ENCODE peak calls at places on chromosomes 3 and 15, in five cellular contexts. Q, U, N, V and H are unnamed samples.

GRCh38 chr3:3800076-3800448 is 831 bp downstream of the LRRN1 start:
- DNase-seq in Q (peak), U (peak), N (no peak), V (no peak), H (peak)

GRCh38 chr3:109927161-109927560 is 589.8 kb upstream of the DPPA4 start:
- DNase-seq in Q (no peak), U (peak), N (peak), V (no peak), H (no peak)

GRCh38 chr3:189602471-189602870 is 28.7 kb upstream of the TP63 start:
- DNase-seq in Q (no peak), U (no peak), N (no peak), V (no peak), H (no peak)

GRCh38 chr3:113948015-113948917 is 453 bp downstream of the ZDHHC23 start:
- DNase-seq in Q (peak), U (peak), N (no peak), V (no peak), H (peak)

GRCh38 chr3:55405436-55405835 is 81.7 kb downstream of the WNT5A start:
- DNase-seq in Q (peak), U (peak), N (no peak), V (no peak), H (peak)

GRCh38 chr3:140355481-140355880 is 322.4 kb upstream of the TRIM42 start:
- DNase-seq in Q (no peak), U (no peak), N (no peak), V (no peak), H (no peak)

GRCh38 chr3:196502775-196503181 is 790 bp downstream of the RNF168 start:
- DNase-seq in Q (peak), U (peak), N (peak), V (peak), H (peak)

GRCh38 chr3:88188436-88188835 is 38.7 kb downstream of the C3orf38 start:
- DNase-seq in Q (no peak), U (peak), N (no peak), V (no peak), H (no peak)

GRCh38 chr3:28250999-28251398 is 9.6 kb downstream of the CMC1 start:
- DNase-seq in Q (no peak), U (no peak), N (no peak), V (no peak), H (no peak)

GRCh38 chr15:101811902-101812301 is at the start of gene OR4F15:
- DNase-seq in Q (no peak), U (no peak), N (no peak), V (no peak), H (no peak)

GRCh38 chr15:68621535-68621934 is 42.7 kb downstream of the CORO2B start:
- DNase-seq in Q (no peak), U (no peak), N (no peak), V (no peak), H (no peak)

GRCh38 chr3:179967622-179968021 is 69.1 kb downstream of the PEX5L start:
- DNase-seq in Q (no peak), U (peak), N (no peak), V (no peak), H (no peak)

GRCh38 chr3:195094211-195094921 is 176.6 kb downstream of the XXYLT1 start:
- DNase-seq in Q (no peak), U (no peak), N (no peak), V (no peak), H (no peak)

GRCh38 chr15:96869122-96869521 is 538.6 kb downstream of the NR2F2 start:
- DNase-seq in Q (no peak), U (no peak), N (no peak), V (no peak), H (no peak)

GRCh38 chr3:13657660-13658435 is 108.9 kb downstream of the FBLN2 start:
- DNase-seq in Q (peak), U (no peak), N (no peak), V (no peak), H (peak)

GRCh38 chr3:188470508-188471130 is 316.7 kb downstream of the LPP start:
- DNase-seq in Q (no peak), U (no peak), N (no peak), V (no peak), H (no peak)

GRCh38 chr3:149273096-149273751 is 51.6 kb upstream of the CP start:
- DNase-seq in Q (peak), U (peak), N (peak), V (no peak), H (peak)

GRCh38 chr15:58864602-58865419 is 68.7 kb downstream of the SLTM start:
- DNase-seq in Q (peak), U (peak), N (no peak), V (no peak), H (peak)

GRCh38 chr3:116302087-116302747 is 143.1 kb downstream of the LSAMP start:
- DNase-seq in Q (no peak), U (peak), N (no peak), V (no peak), H (no peak)

GRCh38 chr3:35944915-35945710 is 305.8 kb downstream of the ARPP21 start:
- DNase-seq in Q (no peak), U (peak), N (no peak), V (no peak), H (no peak)

GRCh38 chr3:60912142-60912541 is 339.1 kb downstream of the FHIT start:
- DNase-seq in Q (no peak), U (no peak), N (no peak), V (no peak), H (no peak)

GRCh38 chr3:187782008-187782407 is 36.7 kb upstream of the BCL6 start:
- DNase-seq in Q (peak), U (no peak), N (no peak), V (no peak), H (no peak)

GRCh38 chr3:125375950-125376679 is 990 bp upstream of the ZNF148 start:
- DNase-seq in Q (no peak), U (no peak), N (no peak), V (no peak), H (no peak)

GRCh38 chr3:105997800-105998526 is 129.2 kb upstream of the CBLB start:
- DNase-seq in Q (no peak), U (peak), N (peak), V (no peak), H (no peak)

GRCh38 chr15:91872356-91873132 is 19.0 kb downstream of the SLCO3A1 start:
- DNase-seq in Q (no peak), U (no peak), N (no peak), V (no peak), H (no peak)

GRCh38 chr3:102747611-102748010 is 312.8 kb downstream of the ZPLD1 start:
- DNase-seq in Q (no peak), U (no peak), N (no peak), V (no peak), H (no peak)

GRCh38 chr15:48653216-48653615 is 7.7 kb upstream of the FBN1 start:
- DNase-seq in Q (no peak), U (no peak), N (no peak), V (no peak), H (no peak)

GRCh38 chr3:195815169-195815771 is 3.5 kb upstream of the MUC4 start:
- DNase-seq in Q (peak), U (peak), N (no peak), V (peak), H (no peak)

GRCh38 chr3:132083159-132083558 is 48.3 kb upstream of the CPNE4 start:
- DNase-seq in Q (no peak), U (no peak), N (no peak), V (no peak), H (no peak)

GRCh38 chr3:194973366-194974000 is 287.8 kb downstream of the FAM43A start:
- DNase-seq in Q (no peak), U (no peak), N (no peak), V (peak), H (no peak)

GRCh38 chr3:175357758-175358157 is 498.6 kb downstream of the NAALADL2 start:
- DNase-seq in Q (no peak), U (no peak), N (no peak), V (no peak), H (no peak)
- TF ChIP-seq CTCF in Q (no peak), U (no peak), N (no peak), V (no peak), H (no peak)

DNA sequence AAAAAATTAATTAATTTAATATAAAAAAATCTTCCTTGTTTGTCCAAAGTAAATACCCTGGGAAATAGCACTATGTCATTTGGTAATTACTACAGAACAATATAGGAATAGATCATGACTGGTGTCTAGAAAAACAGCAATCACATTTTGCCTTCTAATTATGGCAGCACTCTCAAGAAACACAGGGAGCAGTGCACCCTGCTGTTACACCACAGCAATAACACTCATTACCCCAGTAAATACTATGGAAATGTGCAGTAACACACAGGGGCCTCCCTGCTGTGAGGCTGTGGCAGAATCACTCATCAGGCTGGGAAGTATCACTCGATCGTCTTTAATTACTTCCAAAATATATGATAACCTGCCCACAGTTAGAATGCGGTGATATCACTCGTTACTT is 646.0 kb downstream of the TUSC7 start:
- DNase-seq in Q (peak), U (peak), N (no peak), V (no peak), H (peak)
- TF ChIP-seq CTCF in Q (peak), U (peak), N (peak), V (peak), H (peak)

DNA sequence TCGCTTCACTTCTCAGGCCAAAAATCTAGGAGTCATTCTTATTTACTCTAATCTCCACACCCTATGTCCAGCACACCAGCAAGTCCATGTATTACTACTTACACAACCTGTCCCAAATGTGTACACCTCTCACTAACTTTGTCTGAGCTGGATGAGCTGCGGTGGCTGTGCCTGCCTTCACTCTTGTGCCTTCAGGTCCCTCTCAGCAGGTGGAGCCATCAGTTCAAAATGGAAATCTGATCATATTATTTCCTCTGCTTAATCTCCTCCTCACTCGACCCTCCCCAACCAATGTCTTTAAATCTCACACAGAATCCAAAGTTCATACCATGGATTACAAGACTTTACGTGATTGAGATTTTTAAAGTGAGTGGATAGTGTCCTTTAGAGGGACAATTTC is 82.8 kb downstream of the SSR3 start:
- DNase-seq in Q (no peak), U (no peak), N (no peak), V (no peak), H (no peak)
- TF ChIP-seq CTCF in Q (no peak), U (no peak), N (no peak), V (no peak), H (no peak)

DNA sequence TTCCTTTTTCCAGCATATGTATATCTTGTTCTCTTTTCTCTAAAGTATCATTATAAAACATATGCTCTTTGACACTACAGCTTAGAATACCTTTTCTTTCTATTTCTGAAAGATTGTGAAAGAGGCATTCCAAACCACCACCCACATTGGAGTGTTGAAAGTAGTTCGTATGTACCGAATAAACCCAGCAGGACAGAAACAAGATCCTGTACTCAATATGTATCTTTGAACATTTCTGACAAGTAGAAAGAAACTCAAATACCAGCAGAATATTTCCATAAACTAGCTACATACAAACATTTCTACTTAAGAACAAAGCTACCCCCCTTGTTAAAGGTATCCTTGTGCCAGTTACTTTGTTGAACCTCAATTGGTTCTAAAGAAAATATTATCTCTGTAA is 415.3 kb upstream of the ALCAM start:
- DNase-seq in Q (no peak), U (peak), N (no peak), V (no peak), H (no peak)
- TF ChIP-seq CTCF in Q (no peak), U (no peak), N (no peak), V (no peak), H (no peak)

DNA sequence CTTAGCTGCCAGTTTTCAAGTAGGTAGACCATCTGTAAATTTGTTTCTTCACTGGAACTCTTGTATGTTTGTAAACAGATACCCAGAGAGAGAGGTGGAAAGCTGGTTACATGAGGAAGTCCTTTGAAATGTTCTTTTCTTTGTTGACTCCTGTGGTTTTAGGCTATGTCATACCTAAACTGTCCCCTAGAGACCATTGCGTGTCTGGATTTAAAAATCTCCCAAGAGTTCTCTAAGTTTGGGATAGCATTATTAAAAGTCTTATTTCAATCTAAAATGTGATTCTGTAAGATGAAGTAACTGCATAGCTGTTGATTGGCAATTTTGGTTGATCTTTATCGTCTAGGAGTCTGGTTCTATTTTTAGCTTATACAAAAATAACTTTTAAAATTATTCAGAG is 127.2 kb downstream of the GHSR start:
- DNase-seq in Q (no peak), U (no peak), N (no peak), V (no peak), H (no peak)
- TF ChIP-seq CTCF in Q (no peak), U (no peak), N (no peak), V (no peak), H (no peak)

DNA sequence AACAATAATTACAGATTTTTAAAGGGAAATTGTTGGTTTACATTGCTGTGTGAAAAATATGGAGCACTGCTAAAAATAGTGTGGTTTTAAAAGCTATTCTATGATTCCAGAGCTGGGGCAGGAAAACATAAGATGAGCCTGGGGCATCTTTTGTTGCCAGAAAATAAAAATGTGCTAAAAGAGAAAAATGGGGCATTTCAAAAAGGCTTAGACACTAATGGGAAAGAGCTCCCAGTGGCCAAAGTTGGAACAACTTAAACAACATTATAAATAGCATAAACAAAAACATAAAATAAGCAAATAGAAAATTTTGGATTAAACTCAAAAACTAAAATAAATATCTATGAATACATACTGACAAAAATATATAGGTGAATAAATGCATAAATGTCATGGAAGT is 478.9 kb downstream of the NLGN1 start:
- DNase-seq in Q (no peak), U (no peak), N (no peak), V (no peak), H (no peak)
- TF ChIP-seq CTCF in Q (peak), U (no peak), N (peak), V (no peak), H (peak)

DNA sequence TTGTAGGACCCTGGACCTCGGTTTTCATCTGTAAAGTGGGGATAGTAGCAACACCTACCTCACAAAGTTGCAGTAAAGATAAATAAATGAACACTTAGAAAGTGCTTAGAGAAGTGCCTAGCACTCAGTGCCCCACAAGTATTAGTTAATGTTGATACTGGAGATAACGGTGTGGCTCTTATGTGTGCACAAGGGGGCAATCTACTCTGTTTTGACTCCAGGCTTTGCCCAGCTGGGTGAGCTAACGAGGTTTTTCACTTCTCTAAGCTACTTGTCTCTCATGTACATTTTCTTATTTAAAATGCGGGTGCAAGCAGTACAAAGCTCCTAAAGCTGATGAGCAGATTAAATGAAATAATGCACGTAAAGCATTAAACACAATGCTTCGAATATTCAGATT is 193.5 kb upstream of the ICE2 start:
- DNase-seq in Q (peak), U (no peak), N (no peak), V (no peak), H (no peak)
- TF ChIP-seq CTCF in Q (peak), U (no peak), N (no peak), V (no peak), H (no peak)

GRCh38 chr3:59605318-59605717 is 555.5 kb upstream of the CFAP20DC start:
- DNase-seq in Q (no peak), U (no peak), N (no peak), V (no peak), H (no peak)

GRCh38 chr3:59606638-59607262 is 556.9 kb upstream of the CFAP20DC start:
- DNase-seq in Q (no peak), U (no peak), N (no peak), V (no peak), H (no peak)

GRCh38 chr3:59605944-59606534 is 556.2 kb upstream of the CFAP20DC start:
- DNase-seq in Q (no peak), U (no peak), N (no peak), V (no peak), H (no peak)

GRCh38 chr3:59608356-59608755 is 558.5 kb upstream of the CFAP20DC start:
- DNase-seq in Q (no peak), U (no peak), N (no peak), V (no peak), H (no peak)

DNA sequence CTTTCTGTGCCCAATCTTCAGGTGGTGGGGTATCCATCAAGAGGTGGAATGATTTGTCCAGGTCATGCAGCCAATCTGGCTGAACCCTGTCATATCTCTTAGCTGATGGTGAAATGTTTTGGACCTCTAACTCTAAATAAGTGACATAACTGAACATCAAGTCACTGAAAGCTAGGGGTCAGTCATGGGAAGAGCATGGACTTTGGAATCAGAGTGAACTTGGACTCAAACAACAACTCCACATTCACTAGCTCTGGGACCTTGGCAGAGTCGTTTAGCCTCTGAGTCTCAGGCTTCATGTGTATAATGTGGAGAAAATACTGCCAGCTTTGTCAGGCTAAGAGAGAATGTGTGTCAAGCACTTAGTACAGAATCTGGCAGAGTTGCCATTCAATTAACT is 557.8 kb upstream of the CFAP20DC start:
- DNase-seq in Q (no peak), U (peak), N (no peak), V (no peak), H (no peak)
- TF ChIP-seq CTCF in Q (no peak), U (no peak), N (peak), V (no peak), H (no peak)

GRCh38 chr3:24829011-24829581 is 334.4 kb upstream of the THRB start:
- DNase-seq in Q (peak), U (no peak), N (no peak), V (peak), H (peak)
- TF ChIP-seq CTCF in Q (no peak), U (no peak), N (no peak), V (no peak), H (no peak)

GRCh38 chr3:69386535-69387385 is 872 bp upstream of the FRMD4B start:
- DNase-seq in Q (peak), U (no peak), N (no peak), V (no peak), H (no peak)

GRCh38 chr3:69385033-69385722 is 710 bp downstream of the FRMD4B start:
- DNase-seq in Q (peak), U (no peak), N (no peak), V (no peak), H (peak)

GRCh38 chr3:69384379-69384778 is 1.5 kb downstream of the FRMD4B start:
- DNase-seq in Q (no peak), U (no peak), N (no peak), V (no peak), H (no peak)

GRCh38 chr3:69388241-69388640 is 2.4 kb upstream of the FRMD4B start:
- DNase-seq in Q (no peak), U (no peak), N (no peak), V (no peak), H (no peak)

GRCh38 chr3:69385723-69386483 is at the start of gene FRMD4B:
- DNase-seq in Q (peak), U (peak), N (no peak), V (peak), H (peak)
- TF ChIP-seq CTCF in Q (peak), U (peak), N (peak), V (no peak), H (no peak)